ENCODE peak calls at places on chromosomes 1 and 21, in six cellular contexts. H is adrenal gland, T is A549, Y is right lobe of liver, J is IMR-90, O is heart left ventricle. P is an unnamed sample.

GRCh38 chr1:184622136-184622823 is 132.4 kb downstream of the EDEM3 start:
- DNase-seq in H (peak; percentile 90), T (no peak), Y (no peak), J (peak; percentile 90), O (peak; percentile 87), P (peak; percentile 80)

GRCh38 chr1:94258873-94259331 is 21.5 kb upstream of the ARHGAP29 start:
- DNase-seq in H (peak; percentile 61), T (no peak), Y (no peak), J (peak; percentile 92), O (peak; percentile 66), P (no peak)

GRCh38 chr1:24345334-24345733 is 26.2 kb downstream of the GRHL3 start:
- DNase-seq in H (no peak), T (no peak), Y (no peak), J (no peak), O (no peak), P (no peak)

GRCh38 chr1:47211796-47212269 is 20.2 kb downstream of the TAL1 start:
- DNase-seq in H (peak; percentile 36), T (no peak), Y (no peak), J (no peak), O (peak; percentile 53), P (no peak)

GRCh38 chr1:189619682-189620332 is 857.9 kb downstream of the BRINP3 start:
- DNase-seq in H (peak; percentile 25), T (peak; percentile 48), Y (no peak), J (peak; percentile 93), O (no peak), P (no peak)

GRCh38 chr1:101025680-101026393 is at the start of gene DPH5:
- DNase-seq in H (peak; percentile 94), T (peak; percentile 28), Y (peak; percentile 94), J (peak; percentile 91), O (peak; percentile 94), P (peak; percentile 95)

GRCh38 chr1:63847308-63847910 is 73.6 kb downstream of the ROR1 start:
- DNase-seq in H (no peak), T (no peak), Y (no peak), J (no peak), O (no peak), P (no peak)

GRCh38 chr1:243882276-243882675 is 32.2 kb upstream of the AKT3 start:
- DNase-seq in H (no peak), T (no peak), Y (no peak), J (peak; percentile 71), O (no peak), P (no peak)

GRCh38 chr1:197915797-197916686 is 1.1 kb upstream of the LHX9 start:
- DNase-seq in H (peak; percentile 69), T (peak; percentile 85), Y (peak; percentile 75), J (peak; percentile 61), O (peak; percentile 64), P (peak; percentile 82)

GRCh38 chr1:212684511-212685090 is 15.0 kb downstream of the BATF3 start:
- DNase-seq in H (no peak), T (no peak), Y (no peak), J (no peak), O (no peak), P (no peak)

GRCh38 chr1:109113787-109114568 is at the start of gene ELAPOR1:
- DNase-seq in H (peak; percentile 38), T (no peak), Y (peak; percentile 77), J (peak; percentile 19), O (peak; percentile 50), P (peak; percentile 70)

GRCh38 chr1:224302947-224303346 is 27.0 kb downstream of the NVL start:
- DNase-seq in H (no peak), T (no peak), Y (no peak), J (peak; percentile 30), O (no peak), P (no peak)

GRCh38 chr1:17075470-17076255 is 21.8 kb upstream of the SDHB start:
- DNase-seq in H (no peak), T (peak; percentile 57), Y (no peak), J (no peak), O (no peak), P (no peak)

GRCh38 chr1:46532095-46532494 is 19.4 kb downstream of the KNCN start:
- DNase-seq in H (no peak), T (no peak), Y (no peak), J (no peak), O (no peak), P (no peak)

GRCh38 chr1:111475706-111476105 is 1.9 kb downstream of the C1orf162 start:
- DNase-seq in H (no peak), T (no peak), Y (no peak), J (no peak), O (no peak), P (no peak)

GRCh38 chr1:23452011-23452411 is 27.5 kb upstream of the TCEA3 start:
- DNase-seq in H (peak; percentile 82), T (no peak), Y (peak; percentile 81), J (peak; percentile 33), O (no peak), P (no peak)

GRCh38 chr1:56798053-56798471 is 21.1 kb downstream of the FYB2 start:
- DNase-seq in H (peak; percentile 51), T (no peak), Y (no peak), J (peak; percentile 62), O (no peak), P (peak; percentile 27)

GRCh38 chr1:228777211-228777610 is 41.9 kb downstream of the RHOU start:
- DNase-seq in H (no peak), T (no peak), Y (no peak), J (no peak), O (no peak), P (no peak)

DNA sequence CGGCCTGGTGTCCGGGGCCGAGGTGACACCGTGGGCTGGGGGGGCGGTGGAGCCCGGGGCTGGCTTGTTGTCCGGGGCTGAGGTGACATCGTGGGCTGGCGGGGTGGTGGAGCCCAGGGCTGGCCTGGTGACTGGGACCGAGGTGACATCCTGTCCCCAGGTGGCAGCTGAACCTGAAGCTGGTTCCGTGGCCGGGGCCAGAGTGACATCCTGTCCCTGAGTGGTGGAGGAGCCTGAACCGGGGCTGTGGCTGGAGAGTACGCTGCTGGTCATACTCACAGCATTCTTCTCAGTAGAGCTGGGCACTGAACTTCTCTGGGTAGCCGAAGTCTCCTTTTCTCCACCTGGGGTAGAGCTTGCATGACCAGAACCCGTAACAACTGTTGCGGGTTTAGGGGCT is 15.8 kb downstream of the THBS3 start:
- DNase-seq in H (no peak), T (no peak), Y (peak; percentile 55), J (no peak), O (peak; percentile 23), P (no peak)
- H3K4me1 ChIP-seq in H (peaks cover 36% of the 10 kb centered on the region), T (peaks cover 22% of the 10 kb centered on the region), Y (peaks cover 22% of the 10 kb centered on the region), J (peaks cover 17% of the 10 kb centered on the region), O (peaks cover 12% of the 10 kb centered on the region), P (peaks cover 11% of the 10 kb centered on the region)

GRCh38 chr1:40344597-40344996 is 27.5 kb upstream of the COL9A2 start:
- DNase-seq in H (peak; percentile 54), T (no peak), Y (no peak), J (peak; percentile 79), O (peak; percentile 46), P (peak; percentile 41)
- TF ChIP-seq POLR2A in H (no peak), T (no peak), Y (peak; percentile 69), J (no peak), O (no peak), P (no peak)

DNA sequence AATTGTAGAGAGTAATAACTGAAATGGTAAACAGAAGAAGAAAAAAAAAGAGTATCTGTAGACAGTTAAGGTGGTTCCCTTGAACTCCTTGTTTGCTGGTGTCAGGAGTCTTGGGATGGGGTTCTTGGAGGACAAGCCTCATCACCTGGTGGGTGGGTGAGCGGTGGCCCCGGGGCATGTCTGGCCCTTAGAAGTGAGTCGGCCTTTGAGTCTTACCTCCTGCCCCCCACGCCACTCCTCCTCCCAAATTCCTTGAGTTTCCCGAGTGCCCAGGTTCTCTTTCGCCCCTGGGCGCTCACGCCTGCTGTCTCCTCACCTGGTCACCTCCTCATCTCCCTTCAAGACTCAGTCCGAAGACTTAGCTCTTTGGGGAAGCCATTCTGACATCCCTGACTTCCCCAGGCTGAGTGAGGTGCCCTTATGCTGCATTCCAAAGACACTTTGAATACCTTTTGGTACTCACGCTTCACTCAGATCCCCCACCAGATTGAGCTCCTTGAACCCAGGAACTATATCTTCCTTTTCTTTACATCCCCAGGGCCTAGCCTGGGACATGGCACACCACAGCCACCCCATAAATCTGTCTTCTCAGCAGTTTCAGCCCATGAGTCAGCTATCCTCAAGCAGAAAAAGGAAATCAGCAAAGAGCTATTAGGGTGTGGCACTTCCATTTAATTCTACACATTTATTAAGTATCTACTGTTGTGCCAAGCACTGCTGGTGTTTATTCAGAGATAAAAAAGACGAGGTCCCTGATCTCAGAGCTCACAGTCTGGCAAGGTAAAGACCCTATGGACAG is 13.5 kb upstream of the IKBKE start:
- DNase-seq in H (no peak), T (no peak), Y (no peak), J (no peak), O (peak; percentile 28), P (no peak)
- H3K4me3 ChIP-seq in H (no peak overlapping the region), T (no peak overlapping the region), Y (no peak overlapping the region), J (no peak overlapping the region), O (no peak overlapping the region), P (no peak overlapping the region)

GRCh38 chr1:31003613-31004230 is 61.8 kb downstream of the PUM1 start:
- DNase-seq in H (no peak), T (no peak), Y (no peak), J (no peak), O (no peak), P (no peak)
- H3K4me1 ChIP-seq in H (peaks cover 63% of the 10 kb centered on the region), T (peaks cover 17% of the 10 kb centered on the region), Y (peaks cover 7% of the 10 kb centered on the region), J (peaks cover 13% of the 10 kb centered on the region), O (peaks cover 9% of the 10 kb centered on the region), P (peaks cover 3% of the 10 kb centered on the region)

GRCh38 chr21:36613554-36613953 is 85.4 kb upstream of the SIM2 start:
- DNase-seq in H (no peak), T (no peak), Y (no peak), J (no peak), O (no peak), P (no peak)
- TF ChIP-seq POLR2A in H (no peak), T (no peak), Y (no peak), J (no peak), O (no peak), P (no peak)

DNA sequence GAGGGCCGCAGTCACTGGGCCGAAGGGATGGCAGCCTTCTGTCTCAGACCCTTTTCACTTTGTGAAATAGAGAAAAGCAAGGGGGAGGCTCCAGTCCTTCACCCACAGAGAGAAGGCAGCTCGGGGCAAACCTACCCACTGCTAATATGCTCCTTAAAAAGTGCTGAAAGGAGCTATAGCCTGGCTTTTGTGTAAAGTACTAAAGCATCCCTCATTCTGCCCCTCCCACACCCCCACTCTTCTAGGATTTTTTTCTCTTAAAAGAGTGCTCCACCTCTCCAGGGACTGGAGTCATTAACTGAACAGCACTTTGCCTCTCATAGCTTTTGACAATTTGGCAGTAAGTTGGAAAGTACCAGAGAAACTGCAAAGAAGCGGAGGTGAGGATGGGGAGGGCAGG is 88.9 kb downstream of the PLXNA2 start:
- DNase-seq in H (no peak), T (no peak), Y (no peak), J (no peak), O (no peak), P (no peak)
- H3K4me3 ChIP-seq in H (no peak overlapping the region), T (no peak overlapping the region), Y (no peak overlapping the region), J (no peak overlapping the region), O (no peak overlapping the region), P (no peak overlapping the region)

DNA sequence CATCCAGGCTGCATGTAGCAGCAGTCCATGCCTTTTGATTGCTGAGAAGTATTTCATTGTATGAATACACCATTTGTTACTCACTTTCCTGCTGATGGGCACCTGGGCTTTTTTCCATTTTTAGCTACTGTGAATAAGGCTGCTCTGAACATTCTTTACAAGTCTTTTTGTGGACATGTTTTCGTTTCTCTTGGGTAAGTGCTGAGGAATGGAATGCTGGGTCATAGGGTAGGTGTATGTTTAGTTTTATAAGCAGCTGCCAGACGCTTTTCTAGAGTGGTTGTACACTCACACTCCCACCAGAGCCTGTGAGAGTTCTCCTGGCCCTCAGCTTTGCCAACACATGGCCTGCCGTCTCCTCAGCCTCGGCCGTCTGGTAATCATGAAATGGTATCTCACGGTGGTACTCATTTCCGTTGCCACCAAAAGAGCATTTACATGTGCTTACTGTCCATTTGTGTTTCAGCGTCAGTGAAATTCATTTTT is 22.7 kb downstream of the SLX9 start:
- DNase-seq in H (no peak), T (no peak), Y (no peak), J (peak; percentile 100), O (peak; percentile 45), P (no peak)
- H3K4me1 ChIP-seq in H (peaks cover 36% of the 10 kb centered on the region), T (peaks cover 3% of the 10 kb centered on the region), Y (peaks cover 9% of the 10 kb centered on the region), J (peaks cover 24% of the 10 kb centered on the region), O (peaks cover 52% of the 10 kb centered on the region), P (peaks cover 26% of the 10 kb centered on the region)